ENCODE peak calls at places on chromosome 22, in ten cellular contexts. One of them, this sample, is unnamed.

GRCh38 chr22:25508161-25508560 is 56.3 kb upstream of the GRK3 start:
- DNase-seq in PC-3: no peak
- DNase-seq in B cell: no peak
- DNase-seq in colonic mucosa: no peak
- DNase-seq in suprapubic skin: no peak
- DNase-seq in tibial artery: no peak
- DNase-seq in cardiac muscle cell: no peak
- DNase-seq in bronchial epithelial cell: no peak
- DNase-seq in neural crest cell: no peak
- DNase-seq in AG10803: no peak
- DNase-seq in this sample: no peak

GRCh38 chr22:26906464-26906863 is 249.1 kb downstream of the MIAT start:
- DNase-seq in PC-3: no peak
- DNase-seq in B cell: no peak
- DNase-seq in colonic mucosa: no peak
- DNase-seq in suprapubic skin: no peak
- DNase-seq in tibial artery: no peak
- DNase-seq in cardiac muscle cell: no peak
- DNase-seq in bronchial epithelial cell: no peak
- DNase-seq in neural crest cell: no peak
- DNase-seq in AG10803: no peak
- DNase-seq in this sample: no peak

GRCh38 chr22:43867839-43868652 is 5.7 kb upstream of the SULT4A1 start:
- DNase-seq in PC-3: peak; percentile 64
- DNase-seq in B cell: no peak
- DNase-seq in colonic mucosa: peak; percentile 34
- DNase-seq in suprapubic skin: peak; percentile 58
- DNase-seq in tibial artery: peak; percentile 33
- DNase-seq in cardiac muscle cell: peak; percentile 90
- DNase-seq in bronchial epithelial cell: peak; percentile 38
- DNase-seq in neural crest cell: peak; percentile 81
- DNase-seq in AG10803: peak; percentile 50
- DNase-seq in this sample: no peak

GRCh38 chr22:21807545-21807944 is 59.9 kb downstream of the MAPK1 start:
- DNase-seq in PC-3: peak; percentile 8
- DNase-seq in B cell: no peak
- DNase-seq in colonic mucosa: no peak
- DNase-seq in suprapubic skin: no peak
- DNase-seq in tibial artery: no peak
- DNase-seq in cardiac muscle cell: no peak
- DNase-seq in bronchial epithelial cell: peak; percentile 22
- DNase-seq in neural crest cell: no peak
- DNase-seq in AG10803: no peak
- DNase-seq in this sample: no peak

GRCh38 chr22:49011379-49011768 is 816.3 kb downstream of the BRD1 start:
- DNase-seq in PC-3: no peak
- DNase-seq in B cell: no peak
- DNase-seq in colonic mucosa: peak; percentile 6
- DNase-seq in suprapubic skin: no peak
- DNase-seq in tibial artery: peak; percentile 4
- DNase-seq in cardiac muscle cell: no peak
- DNase-seq in bronchial epithelial cell: no peak
- DNase-seq in neural crest cell: no peak
- DNase-seq in AG10803: no peak
- DNase-seq in this sample: peak; percentile 44

GRCh38 chr22:45261407-45262088 is 20.9 kb upstream of the KIAA0930 start:
- DNase-seq in PC-3: no peak
- DNase-seq in B cell: no peak
- DNase-seq in colonic mucosa: peak; percentile 71
- DNase-seq in suprapubic skin: no peak
- DNase-seq in tibial artery: no peak
- DNase-seq in cardiac muscle cell: no peak
- DNase-seq in bronchial epithelial cell: no peak
- DNase-seq in neural crest cell: no peak
- DNase-seq in AG10803: no peak
- DNase-seq in this sample: no peak

GRCh38 chr22:29003975-29004646 is 57.5 kb downstream of the C22orf31 start:
- DNase-seq in PC-3: peak; percentile 25
- DNase-seq in B cell: no peak
- DNase-seq in colonic mucosa: no peak
- DNase-seq in suprapubic skin: no peak
- DNase-seq in tibial artery: no peak
- DNase-seq in cardiac muscle cell: peak; percentile 83
- DNase-seq in bronchial epithelial cell: peak; percentile 48
- DNase-seq in neural crest cell: no peak
- DNase-seq in AG10803: no peak
- DNase-seq in this sample: no peak

GRCh38 chr22:29524440-29525191 is 28.9 kb downstream of the THOC5 start:
- DNase-seq in PC-3: peak; percentile 26
- DNase-seq in B cell: peak; percentile 44
- DNase-seq in colonic mucosa: peak; percentile 26
- DNase-seq in suprapubic skin: no peak
- DNase-seq in tibial artery: no peak
- DNase-seq in cardiac muscle cell: peak; percentile 55
- DNase-seq in bronchial epithelial cell: peak; percentile 8
- DNase-seq in neural crest cell: peak; percentile 3
- DNase-seq in AG10803: peak; percentile 23
- DNase-seq in this sample: no peak

GRCh38 chr22:30821381-30821780 is 126.7 kb downstream of the OSBP2 start:
- DNase-seq in PC-3: no peak
- DNase-seq in B cell: no peak
- DNase-seq in colonic mucosa: no peak
- DNase-seq in suprapubic skin: no peak
- DNase-seq in tibial artery: no peak
- DNase-seq in cardiac muscle cell: no peak
- DNase-seq in bronchial epithelial cell: no peak
- DNase-seq in neural crest cell: no peak
- DNase-seq in AG10803: no peak
- DNase-seq in this sample: no peak

GRCh38 chr22:30823015-30823370 is 128.3 kb downstream of the OSBP2 start:
- DNase-seq in PC-3: peak; percentile 47
- DNase-seq in B cell: no peak
- DNase-seq in colonic mucosa: no peak
- DNase-seq in suprapubic skin: no peak
- DNase-seq in tibial artery: no peak
- DNase-seq in cardiac muscle cell: peak; percentile 8
- DNase-seq in bronchial epithelial cell: no peak
- DNase-seq in neural crest cell: no peak
- DNase-seq in AG10803: no peak
- DNase-seq in this sample: no peak

GRCh38 chr22:30824096-30824495 is 129.4 kb downstream of the OSBP2 start:
- DNase-seq in PC-3: no peak
- DNase-seq in B cell: no peak
- DNase-seq in colonic mucosa: no peak
- DNase-seq in suprapubic skin: no peak
- DNase-seq in tibial artery: no peak
- DNase-seq in cardiac muscle cell: no peak
- DNase-seq in bronchial epithelial cell: no peak
- DNase-seq in neural crest cell: no peak
- DNase-seq in AG10803: no peak
- DNase-seq in this sample: no peak

GRCh38 chr22:30821863-30822215 is 127.2 kb downstream of the OSBP2 start:
- DNase-seq in PC-3: no peak
- DNase-seq in B cell: no peak
- DNase-seq in colonic mucosa: no peak
- DNase-seq in suprapubic skin: no peak
- DNase-seq in tibial artery: no peak
- DNase-seq in cardiac muscle cell: no peak
- DNase-seq in bronchial epithelial cell: no peak
- DNase-seq in neural crest cell: no peak
- DNase-seq in AG10803: no peak
- DNase-seq in this sample: no peak

GRCh38 chr22:30822216-30823014 is 127.7 kb downstream of the OSBP2 start:
- DNase-seq in PC-3: no peak
- DNase-seq in B cell: no peak
- DNase-seq in colonic mucosa: no peak
- DNase-seq in suprapubic skin: no peak
- DNase-seq in tibial artery: no peak
- DNase-seq in cardiac muscle cell: peak; percentile 4
- DNase-seq in bronchial epithelial cell: no peak
- DNase-seq in neural crest cell: peak; percentile 16
- DNase-seq in AG10803: no peak
- DNase-seq in this sample: no peak
- TF ChIP-seq CTCF in PC-3: no peak
- TF ChIP-seq CTCF in B cell: no peak
- TF ChIP-seq CTCF in colonic mucosa: no peak
- TF ChIP-seq CTCF in suprapubic skin: no peak
- TF ChIP-seq CTCF in tibial artery: no peak
- TF ChIP-seq CTCF in cardiac muscle cell: no peak
- TF ChIP-seq CTCF in bronchial epithelial cell: no peak
- TF ChIP-seq CTCF in neural crest cell: peak; percentile 37
- TF ChIP-seq CTCF in AG10803: no peak
- TF ChIP-seq CTCF in this sample: peak; percentile 52

GRCh38 chr22:37413546-37413945 is 13.7 kb downstream of the ELFN2 start:
- DNase-seq in PC-3: no peak
- DNase-seq in B cell: no peak
- DNase-seq in colonic mucosa: no peak
- DNase-seq in suprapubic skin: no peak
- DNase-seq in tibial artery: no peak
- DNase-seq in cardiac muscle cell: no peak
- DNase-seq in bronchial epithelial cell: no peak
- DNase-seq in neural crest cell: no peak
- DNase-seq in AG10803: no peak
- DNase-seq in this sample: no peak

GRCh38 chr22:37410174-37411055 is 16.9 kb downstream of the ELFN2 start:
- DNase-seq in PC-3: no peak
- DNase-seq in B cell: peak; percentile 25
- DNase-seq in colonic mucosa: no peak
- DNase-seq in suprapubic skin: no peak
- DNase-seq in tibial artery: peak; percentile 28
- DNase-seq in cardiac muscle cell: no peak
- DNase-seq in bronchial epithelial cell: peak; percentile 27
- DNase-seq in neural crest cell: no peak
- DNase-seq in AG10803: no peak
- DNase-seq in this sample: no peak

GRCh38 chr22:37411655-37412054 is 15.6 kb downstream of the ELFN2 start:
- DNase-seq in PC-3: no peak
- DNase-seq in B cell: no peak
- DNase-seq in colonic mucosa: no peak
- DNase-seq in suprapubic skin: no peak
- DNase-seq in tibial artery: no peak
- DNase-seq in cardiac muscle cell: no peak
- DNase-seq in bronchial epithelial cell: no peak
- DNase-seq in neural crest cell: no peak
- DNase-seq in AG10803: no peak
- DNase-seq in this sample: no peak

GRCh38 chr22:37414288-37414687 is 13.0 kb downstream of the ELFN2 start:
- DNase-seq in PC-3: no peak
- DNase-seq in B cell: no peak
- DNase-seq in colonic mucosa: no peak
- DNase-seq in suprapubic skin: no peak
- DNase-seq in tibial artery: no peak
- DNase-seq in cardiac muscle cell: no peak
- DNase-seq in bronchial epithelial cell: no peak
- DNase-seq in neural crest cell: no peak
- DNase-seq in AG10803: no peak
- DNase-seq in this sample: no peak

GRCh38 chr22:37412445-37413250 is 14.6 kb downstream of the ELFN2 start:
- DNase-seq in PC-3: peak; percentile 75
- DNase-seq in B cell: no peak
- DNase-seq in colonic mucosa: no peak
- DNase-seq in suprapubic skin: no peak
- DNase-seq in tibial artery: no peak
- DNase-seq in cardiac muscle cell: no peak
- DNase-seq in bronchial epithelial cell: no peak
- DNase-seq in neural crest cell: no peak
- DNase-seq in AG10803: no peak
- DNase-seq in this sample: no peak
- TF ChIP-seq CTCF in PC-3: no peak
- TF ChIP-seq CTCF in B cell: no peak
- TF ChIP-seq CTCF in colonic mucosa: no peak
- TF ChIP-seq CTCF in suprapubic skin: no peak
- TF ChIP-seq CTCF in tibial artery: no peak
- TF ChIP-seq CTCF in cardiac muscle cell: no peak
- TF ChIP-seq CTCF in bronchial epithelial cell: no peak
- TF ChIP-seq CTCF in neural crest cell: no peak
- TF ChIP-seq CTCF in AG10803: no peak
- TF ChIP-seq CTCF in this sample: no peak

DNA sequence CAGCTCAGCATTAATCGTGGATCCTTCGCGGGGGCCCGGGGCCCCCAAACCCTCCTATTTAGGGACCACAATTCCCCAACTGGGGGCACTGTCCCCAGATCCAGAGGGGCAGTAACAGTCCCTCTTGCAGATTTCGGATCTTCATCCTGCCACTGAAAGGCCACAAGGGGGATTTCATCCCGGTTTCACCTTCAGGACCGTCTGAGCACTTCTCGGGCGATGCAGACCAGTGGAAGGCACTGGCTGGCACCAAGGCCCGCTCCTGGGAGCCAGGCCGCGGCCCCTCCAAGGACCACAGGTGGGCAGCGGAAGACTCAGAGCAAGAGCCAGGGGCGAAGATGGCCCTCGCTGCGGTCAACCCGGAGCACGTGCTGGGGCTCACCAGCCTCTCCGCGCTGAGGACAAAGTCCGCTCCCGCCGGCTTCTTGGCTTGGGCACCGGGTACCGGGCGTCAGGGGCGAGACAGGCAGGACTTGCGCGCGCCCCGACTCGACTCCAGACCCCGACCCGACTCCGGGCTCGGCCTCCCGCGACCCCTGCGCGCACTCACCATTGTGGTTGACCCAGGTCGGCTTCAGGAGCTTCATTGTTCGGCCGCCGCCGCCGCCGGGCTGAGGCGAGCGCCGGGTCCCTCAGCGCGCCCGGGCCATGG is 517 bp downstream of the HIRA start:
- DNase-seq in PC-3: peak; percentile 7
- DNase-seq in B cell: peak; percentile 44
- DNase-seq in colonic mucosa: peak; percentile 79
- DNase-seq in suprapubic skin: peak; percentile 76
- DNase-seq in tibial artery: no peak
- DNase-seq in cardiac muscle cell: peak; percentile 58
- DNase-seq in bronchial epithelial cell: peak; percentile 18
- DNase-seq in neural crest cell: peak; percentile 38
- DNase-seq in AG10803: peak; percentile 25
- DNase-seq in this sample: peak; percentile 73
- TF ChIP-seq CTCF in PC-3: peak; percentile 14
- TF ChIP-seq CTCF in B cell: no peak
- TF ChIP-seq CTCF in colonic mucosa: no peak
- TF ChIP-seq CTCF in suprapubic skin: no peak
- TF ChIP-seq CTCF in tibial artery: no peak
- TF ChIP-seq CTCF in cardiac muscle cell: peak; percentile 22
- TF ChIP-seq CTCF in bronchial epithelial cell: peak; percentile 24
- TF ChIP-seq CTCF in neural crest cell: peak; percentile 50
- TF ChIP-seq CTCF in AG10803: peak; percentile 29
- TF ChIP-seq CTCF in this sample: peak; percentile 51

GRCh38 chr22:35044607-35045390 is 21.2 kb upstream of the ISX start:
- DNase-seq in PC-3: peak; percentile 16
- DNase-seq in B cell: no peak
- DNase-seq in colonic mucosa: no peak
- DNase-seq in suprapubic skin: no peak
- DNase-seq in tibial artery: no peak
- DNase-seq in cardiac muscle cell: no peak
- DNase-seq in bronchial epithelial cell: no peak
- DNase-seq in neural crest cell: no peak
- DNase-seq in AG10803: no peak
- DNase-seq in this sample: no peak

GRCh38 chr22:35045451-35045850 is 20.5 kb upstream of the ISX start:
- DNase-seq in PC-3: no peak
- DNase-seq in B cell: no peak
- DNase-seq in colonic mucosa: no peak
- DNase-seq in suprapubic skin: no peak
- DNase-seq in tibial artery: no peak
- DNase-seq in cardiac muscle cell: peak; percentile 26
- DNase-seq in bronchial epithelial cell: no peak
- DNase-seq in neural crest cell: no peak
- DNase-seq in AG10803: no peak
- DNase-seq in this sample: no peak

GRCh38 chr22:35043932-35044319 is 22.0 kb upstream of the ISX start:
- DNase-seq in PC-3: no peak
- DNase-seq in B cell: no peak
- DNase-seq in colonic mucosa: no peak
- DNase-seq in suprapubic skin: no peak
- DNase-seq in tibial artery: no peak
- DNase-seq in cardiac muscle cell: no peak
- DNase-seq in bronchial epithelial cell: no peak
- DNase-seq in neural crest cell: no peak
- DNase-seq in AG10803: no peak
- DNase-seq in this sample: no peak

GRCh38 chr22:35046744-35047462 is 19.1 kb upstream of the ISX start:
- DNase-seq in PC-3: no peak
- DNase-seq in B cell: no peak
- DNase-seq in colonic mucosa: no peak
- DNase-seq in suprapubic skin: no peak
- DNase-seq in tibial artery: no peak
- DNase-seq in cardiac muscle cell: no peak
- DNase-seq in bronchial epithelial cell: no peak
- DNase-seq in neural crest cell: no peak
- DNase-seq in AG10803: no peak
- DNase-seq in this sample: no peak

DNA sequence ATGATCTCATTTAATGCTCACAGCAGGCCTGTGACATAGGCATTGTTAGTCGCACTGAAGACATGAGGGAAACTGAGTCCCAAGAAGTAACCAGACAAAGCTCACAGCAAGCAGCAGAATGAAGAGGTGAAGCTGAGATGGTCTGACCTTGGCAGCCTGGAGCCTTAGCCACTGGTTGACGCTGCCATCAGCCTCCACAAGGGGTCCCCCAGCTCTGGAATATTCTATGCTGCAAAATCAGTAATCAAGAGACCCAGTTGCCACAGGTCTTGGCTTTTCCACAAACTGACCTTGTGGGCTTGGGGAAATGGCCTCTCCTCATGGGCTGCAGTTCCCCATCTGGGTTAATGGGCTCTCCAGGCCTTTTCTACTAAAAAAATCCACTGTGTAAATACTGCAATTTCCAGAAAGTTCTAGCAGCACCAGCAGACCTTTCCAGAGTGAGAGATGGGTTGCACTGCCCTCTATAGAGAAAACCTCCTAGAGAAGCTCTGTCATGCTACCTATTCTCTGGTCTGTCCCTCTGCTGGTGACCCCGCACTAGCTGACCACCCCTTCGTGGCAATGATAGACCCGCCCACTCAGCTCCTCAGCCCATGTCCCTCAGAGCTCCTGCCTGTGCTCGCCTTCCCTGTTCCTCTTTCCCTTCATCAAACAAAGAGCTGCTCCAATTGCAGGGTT is 22.6 kb upstream of the ISX start:
- DNase-seq in PC-3: peak; percentile 18
- DNase-seq in B cell: no peak
- DNase-seq in colonic mucosa: no peak
- DNase-seq in suprapubic skin: no peak
- DNase-seq in tibial artery: no peak
- DNase-seq in cardiac muscle cell: peak; percentile 23
- DNase-seq in bronchial epithelial cell: no peak
- DNase-seq in neural crest cell: no peak
- DNase-seq in AG10803: no peak
- DNase-seq in this sample: no peak
- TF ChIP-seq CTCF in PC-3: peak; percentile 44
- TF ChIP-seq CTCF in B cell: no peak
- TF ChIP-seq CTCF in colonic mucosa: peak; percentile 42
- TF ChIP-seq CTCF in suprapubic skin: no peak
- TF ChIP-seq CTCF in tibial artery: no peak
- TF ChIP-seq CTCF in cardiac muscle cell: no peak
- TF ChIP-seq CTCF in bronchial epithelial cell: no peak
- TF ChIP-seq CTCF in neural crest cell: no peak
- TF ChIP-seq CTCF in AG10803: peak; percentile 6
- TF ChIP-seq CTCF in this sample: peak; percentile 20